ENCODE peak calls at places on chromosome 1, in nine cellular contexts. W is GM23338; E is NCI-H2081 treated with DMSO at 0.1 percent for 48 hours; P is activated CD4-positive, alpha-beta memory T cell treated with anti-CD3 and anti-CD28 coated beads, Interleukin-2, amount 10 ng/mL, durations not matched to agents 7 days and 5 days; G is hepatic stellate cell; K is epithelial cell of esophagus; M is fibroblast of the conjunctiva; L is HEK293T; Z is left ventricle myocardium superior. T is an unnamed sample.

GRCh38 chr1:23369335-23370013 is at the start of gene ZNF436:
- DNase-seq in W (peak), K (peak), E (peak), L (peak), M (peak), Z (peak), P (peak), G (peak), T (peak)

GRCh38 chr1:108816049-108816882 is 40.6 kb downstream of the AKNAD1 start:
- DNase-seq in M (peak), L (peak), G (peak), P (no peak), E (no peak), W (peak), Z (peak), K (peak), T (peak)

GRCh38 chr1:112696578-112697320 is 10.2 kb downstream of the RHOC start:
- DNase-seq in E (no peak), P (no peak), L (no peak), K (no peak), M (no peak), G (no peak), Z (no peak), W (no peak), T (no peak)

GRCh38 chr1:227317541-227318002 is 720 bp downstream of the CDC42BPA start:
- DNase-seq in G (peak), P (no peak), E (peak), K (peak), W (peak), L (peak), Z (no peak), M (peak), T (no peak)

GRCh38 chr1:240337795-240338194 is 246.1 kb downstream of the FMN2 start:
- DNase-seq in M (peak), E (no peak), L (peak), P (no peak), Z (no peak), G (peak), K (peak), W (no peak), T (no peak)

GRCh38 chr1:200908158-200908868 is 13.6 kb downstream of the INAVA start:
- DNase-seq in G (no peak), L (no peak), Z (no peak), E (no peak), K (peak), W (no peak), P (no peak), M (no peak), T (no peak)

GRCh38 chr1:89633103-89633744 is at the start of gene LRRC8C:
- DNase-seq in E (no peak), Z (peak), L (peak), W (peak), P (peak), G (peak), M (no peak), K (peak), T (no peak)

GRCh38 chr1:221117548-221117951 is 238.3 kb downstream of the HLX start:
- DNase-seq in G (peak), L (no peak), Z (peak), W (no peak), K (no peak), P (no peak), M (peak), E (no peak), T (no peak)

GRCh38 chr1:155940531-155940992 is 876 bp upstream of the RXFP4 start:
- DNase-seq in W (no peak), K (peak), L (no peak), M (no peak), E (no peak), P (no peak), Z (no peak), G (peak), T (no peak)

GRCh38 chr1:218361298-218362065 is 16.3 kb downstream of the TGFB2 start:
- DNase-seq in M (no peak), P (no peak), W (peak), L (peak), Z (no peak), E (no peak), G (no peak), K (peak), T (no peak)

GRCh38 chr1:196723325-196724185 is 51.1 kb upstream of the CFHR3 start:
- DNase-seq in G (no peak), Z (no peak), P (peak), E (no peak), K (peak), M (peak), W (peak), L (peak), T (peak)

GRCh38 chr1:24340770-24341169 is 21.6 kb downstream of the GRHL3 start:
- DNase-seq in M (no peak), W (no peak), E (no peak), P (no peak), G (no peak), L (no peak), K (no peak), Z (no peak), T (no peak)

GRCh38 chr1:111725192-111725591 is 14.0 kb downstream of the INKA2 start:
- DNase-seq in Z (peak), K (no peak), E (no peak), P (no peak), G (no peak), W (no peak), L (no peak), M (no peak), T (no peak)

GRCh38 chr1:211939876-211940468 is 95.4 kb downstream of the INTS7 start:
- DNase-seq in W (no peak), K (no peak), M (no peak), G (no peak), P (peak), Z (no peak), L (no peak), E (no peak), T (peak)

GRCh38 chr1:44842763-44843655 is at the start of gene PTCH2:
- DNase-seq in W (peak), P (no peak), K (peak), Z (peak), G (peak), M (peak), E (no peak), L (peak), T (no peak)

GRCh38 chr1:6270432-6270831 is 9.5 kb upstream of the GPR153 start:
- DNase-seq in K (no peak), W (no peak), Z (no peak), G (no peak), P (no peak), M (no peak), L (no peak), E (no peak), T (no peak)

GRCh38 chr1:44031051-44031899 is at the start of gene SLC6A9:
- DNase-seq in L (peak), W (peak), K (peak), G (peak), E (no peak), Z (peak), P (peak), M (peak), T (no peak)

GRCh38 chr1:5001466-5001865 is 347.1 kb downstream of the AJAP1 start:
- DNase-seq in P (no peak), E (no peak), L (no peak), K (no peak), G (no peak), W (no peak), Z (no peak), M (no peak), T (no peak)

GRCh38 chr1:171142451-171143121 is 42.5 kb upstream of the FMO2 start:
- DNase-seq in K (no peak), L (no peak), Z (no peak), P (no peak), W (peak), M (peak), G (peak), E (no peak), T (peak)

GRCh38 chr1:10821388-10821787 is 24.9 kb upstream of the CASZ1 start:
- DNase-seq in K (no peak), W (no peak), L (no peak), P (no peak), E (no peak), G (no peak), M (no peak), Z (no peak), T (no peak)

GRCh38 chr1:182588460-182589396 is at the start of gene RNASEL:
- DNase-seq in W (peak), M (peak), P (peak), L (peak), G (peak), K (peak), E (no peak), Z (peak), T (peak)

GRCh38 chr1:40530735-40531380 is 579 bp upstream of the ZNF684 start:
- DNase-seq in P (no peak), K (no peak), G (peak), W (peak), M (no peak), E (no peak), L (peak), Z (no peak), T (no peak)

GRCh38 chr1:36115200-36115669 is 9.8 kb downstream of the COL8A2 start:
- DNase-seq in L (no peak), P (no peak), Z (peak), K (no peak), G (no peak), W (no peak), M (peak), E (no peak), T (no peak)

GRCh38 chr1:30950053-30950452 is 41.5 kb upstream of the SDC3 start:
- DNase-seq in M (no peak), P (no peak), E (no peak), Z (no peak), W (no peak), K (no peak), G (no peak), L (no peak), T (no peak)

GRCh38 chr1:207898260-207898659 is 12.7 kb downstream of the CD34 start:
- DNase-seq in G (no peak), Z (no peak), K (no peak), W (no peak), L (no peak), E (no peak), P (no peak), M (no peak), T (no peak)

GRCh38 chr1:51070640-51071039 is 31.4 kb upstream of the C1orf185 start:
- DNase-seq in P (no peak), W (no peak), K (peak), Z (no peak), E (no peak), G (peak), L (no peak), M (peak), T (no peak)

GRCh38 chr1:205147191-205147590 is 25.4 kb upstream of the RBBP5 start:
- DNase-seq in K (peak), M (peak), W (no peak), Z (no peak), G (peak), L (no peak), P (no peak), E (no peak), T (no peak)

GRCh38 chr1:59018860-59019259 is 235.0 kb upstream of the JUN start:
- DNase-seq in E (no peak), Z (peak), W (no peak), K (no peak), M (no peak), L (no peak), G (no peak), P (no peak), T (no peak)

GRCh38 chr1:220922951-220923350 is 43.7 kb downstream of the HLX start:
- DNase-seq in P (no peak), W (no peak), L (no peak), K (no peak), M (no peak), Z (no peak), G (no peak), E (no peak), T (no peak)

GRCh38 chr1:112359961-112360767 is 35.9 kb upstream of the CTTNBP2NL start:
- DNase-seq in P (no peak), W (peak), K (peak), E (no peak), L (no peak), G (peak), M (peak), Z (peak), T (no peak)

T was measured in NCI-H187 treated with DMSO at 0.1 percent for 48 hours.